ENCODE peak calls at places on chromosomes 3 and 15, in five cellular contexts. G, C, B, O and D are unnamed samples.

GRCh38 chr15:98896002-98896721 is 111.4 kb downstream of the PGPEP1L start:
- DNase-seq in C (peak), B (no peak), O (no peak), G (no peak), D (no peak)

GRCh38 chr3:97662808-97663207 is 101.8 kb upstream of the ARL6 start:
- DNase-seq in O (no peak), B (no peak), C (no peak), G (no peak), D (no peak)

GRCh38 chr3:67048067-67048715 is 50.1 kb downstream of the KBTBD8 start:
- DNase-seq in B (peak), O (no peak), C (no peak), G (no peak), D (no peak)

GRCh38 chr3:137116619-137117018 is 158.8 kb downstream of the IL20RB start:
- DNase-seq in C (no peak), G (no peak), O (no peak), B (no peak), D (no peak)

GRCh38 chr15:65576669-65577068 is 34.3 kb downstream of the INTS14 start:
- DNase-seq in C (peak), O (no peak), G (no peak), B (no peak), D (no peak)

GRCh38 chr15:65421360-65422215 is 1.2 kb downstream of the IGDCC4 start:
- DNase-seq in G (peak), O (peak), B (peak), C (peak), D (peak)

GRCh38 chr15:89767411-89767915 is 8.7 kb upstream of the MESP2 start:
- DNase-seq in O (no peak), B (no peak), C (no peak), G (no peak), D (no peak)

GRCh38 chr15:92305342-92305741 is 88.3 kb upstream of the ST8SIA2 start:
- DNase-seq in C (no peak), O (no peak), G (no peak), B (no peak), D (no peak)

GRCh38 chr3:102756706-102757105 is 321.9 kb downstream of the ZPLD1 start:
- DNase-seq in O (no peak), G (no peak), C (no peak), B (no peak), D (no peak)

GRCh38 chr3:52422669-52423068 is 22.2 kb downstream of the SEMA3G start:
- DNase-seq in G (peak), O (no peak), C (no peak), B (no peak), D (no peak)

GRCh38 chr3:131178710-131179375 is 152.2 kb downstream of the NEK11 start:
- DNase-seq in C (no peak), G (no peak), B (no peak), O (no peak), D (no peak)

GRCh38 chr3:148998715-148999413 is 7.5 kb downstream of the GYG1 start:
- DNase-seq in O (no peak), B (no peak), C (peak), G (no peak), D (no peak)

GRCh38 chr15:70192490-70192889 is 94.8 kb upstream of the TLE3 start:
- DNase-seq in B (no peak), O (no peak), C (no peak), G (no peak), D (no peak)

GRCh38 chr3:136207741-136208140 is 11.6 kb upstream of the MSL2 start:
- DNase-seq in C (no peak), B (no peak), O (no peak), G (no peak), D (no peak)

GRCh38 chr3:50238549-50239026 is 2.6 kb downstream of the GNAI2 start:
- DNase-seq in C (no peak), O (peak), B (no peak), G (peak), D (peak)

GRCh38 chr3:174023445-174023844 is 625.9 kb downstream of the NLGN1 start:
- DNase-seq in B (no peak), G (no peak), C (no peak), O (peak), D (no peak)

GRCh38 chr15:100849021-100849831 is 30.4 kb upstream of the ALDH1A3 start:
- DNase-seq in B (no peak), O (no peak), C (peak), G (no peak), D (peak)

GRCh38 chr15:89136084-89136806 is 48.0 kb downstream of the ABHD2 start:
- DNase-seq in B (no peak), G (no peak), C (no peak), O (no peak), D (no peak)

GRCh38 chr3:98805571-98805970 is 42.4 kb downstream of the ST3GAL6 start:
- DNase-seq in B (no peak), G (no peak), O (no peak), C (no peak), D (no peak)

GRCh38 chr3:49530231-49530630 is 24.0 kb upstream of the BSN start:
- DNase-seq in G (no peak), C (no peak), O (no peak), B (no peak), D (no peak)

GRCh38 chr3:46934508-46935167 is 41.9 kb downstream of the CCDC12 start:
- DNase-seq in C (peak), G (peak), B (no peak), O (no peak), D (peak)

GRCh38 chr3:127815641-127816605 is 6.4 kb downstream of the MGLL start:
- DNase-seq in C (no peak), B (no peak), G (no peak), O (no peak), D (no peak)

GRCh38 chr15:55108858-55109518 is 87.8 kb downstream of the RSL24D1 start:
- DNase-seq in G (peak), B (peak), O (peak), C (peak), D (peak)

GRCh38 chr3:126621627-126622345 is 33.1 kb downstream of the TXNRD3 start:
- DNase-seq in C (peak), G (no peak), B (no peak), O (no peak), D (no peak)

GRCh38 chr15:56817266-56817665 is 84.0 kb upstream of the ZNF280D start:
- DNase-seq in O (no peak), C (peak), B (no peak), G (no peak), D (no peak)

GRCh38 chr3:34364345-34364744 is 565.9 kb downstream of the PDCD6IP start:
- DNase-seq in B (no peak), G (no peak), C (peak), O (no peak), D (no peak)

GRCh38 chr3:172125053-172125452 is 85.7 kb downstream of the FNDC3B start:
- DNase-seq in O (no peak), B (no peak), C (no peak), G (no peak), D (no peak)

GRCh38 chr3:114079761-114080160 is 23.2 kb downstream of the QTRT2 start:
- DNase-seq in B (no peak), G (no peak), C (peak), O (no peak), D (no peak)

GRCh38 chr15:38231430-38231829 is 21.2 kb upstream of the SPRED1 start:
- DNase-seq in G (no peak), B (no peak), O (no peak), C (no peak), D (no peak)

GRCh38 chr3:100254168-100254777 is 6.5 kb upstream of the TBC1D23 start:
- DNase-seq in O (peak), B (peak), G (no peak), C (peak), D (peak)

GRCh38 chr3:126944089-126944965 is 38.6 kb upstream of the PLXNA1 start:
- DNase-seq in G (peak), B (no peak), O (no peak), C (no peak), D (no peak)

GRCh38 chr3:117846238-117846637 is 1136.7 kb downstream of the TUSC7 start:
- DNase-seq in B (peak), G (no peak), O (no peak), C (no peak), D (no peak)